ENCODE peak calls at places on chromosomes 13 and 19, in five cellular contexts. One of them, this sample, is unnamed.

GRCh38 chr13:97185291-97185690 is 36.8 kb upstream of the MBNL2 start:
- DNase-seq in breast epithelium: no peak
- DNase-seq in IMR-90: no peak
- DNase-seq in cardiac muscle cell: no peak
- DNase-seq in mesothelial cell of epicardium: no peak
- DNase-seq in this sample: no peak

GRCh38 chr13:103523853-103524252 is 457.6 kb upstream of the SLC10A2 start:
- DNase-seq in mesothelial cell of epicardium: no peak
- DNase-seq in IMR-90: no peak
- DNase-seq in breast epithelium: no peak
- DNase-seq in cardiac muscle cell: no peak
- DNase-seq in this sample: no peak

GRCh38 chr13:37409756-37410155 is 188.8 kb downstream of the POSTN start:
- DNase-seq in cardiac muscle cell: no peak
- DNase-seq in breast epithelium: no peak
- DNase-seq in mesothelial cell of epicardium: no peak
- DNase-seq in IMR-90: peak
- DNase-seq in this sample: no peak

GRCh38 chr13:40440990-40441820 is 225.2 kb downstream of the FOXO1 start:
- DNase-seq in cardiac muscle cell: peak
- DNase-seq in IMR-90: no peak
- DNase-seq in mesothelial cell of epicardium: no peak
- DNase-seq in breast epithelium: peak
- DNase-seq in this sample: no peak

GRCh38 chr19:22144394-22144793 is 52.4 kb downstream of the ZNF676 start:
- DNase-seq in mesothelial cell of epicardium: no peak
- DNase-seq in IMR-90: peak
- DNase-seq in cardiac muscle cell: peak
- DNase-seq in breast epithelium: no peak
- DNase-seq in this sample: no peak

GRCh38 chr19:33796164-33797100 is at the start of gene KCTD15:
- DNase-seq in IMR-90: peak
- DNase-seq in mesothelial cell of epicardium: peak
- DNase-seq in cardiac muscle cell: peak
- DNase-seq in breast epithelium: no peak
- DNase-seq in this sample: peak

GRCh38 chr13:20414475-20415287 is 111.0 kb downstream of the CRYL1 start:
- DNase-seq in breast epithelium: no peak
- DNase-seq in IMR-90: no peak
- DNase-seq in cardiac muscle cell: no peak
- DNase-seq in mesothelial cell of epicardium: no peak
- DNase-seq in this sample: no peak

GRCh38 chr19:40147693-40148347 is 43.4 kb upstream of the MAP3K10 start:
- DNase-seq in cardiac muscle cell: peak
- DNase-seq in mesothelial cell of epicardium: no peak
- DNase-seq in breast epithelium: no peak
- DNase-seq in IMR-90: peak
- DNase-seq in this sample: no peak

GRCh38 chr13:61029064-61029463 is 386.6 kb downstream of the PCDH20 start:
- DNase-seq in IMR-90: no peak
- DNase-seq in cardiac muscle cell: no peak
- DNase-seq in mesothelial cell of epicardium: no peak
- DNase-seq in breast epithelium: no peak
- DNase-seq in this sample: no peak

GRCh38 chr13:33723772-33724435 is 94.0 kb upstream of the RFC3 start:
- DNase-seq in breast epithelium: peak
- DNase-seq in mesothelial cell of epicardium: peak
- DNase-seq in IMR-90: peak
- DNase-seq in cardiac muscle cell: peak
- DNase-seq in this sample: peak

GRCh38 chr13:89568746-89569145 is 1778.7 kb upstream of the MIR17HG start:
- DNase-seq in breast epithelium: no peak
- DNase-seq in IMR-90: no peak
- DNase-seq in cardiac muscle cell: no peak
- DNase-seq in mesothelial cell of epicardium: no peak
- DNase-seq in this sample: no peak

GRCh38 chr13:101327844-101328243 is 88.5 kb downstream of the NALCN start:
- DNase-seq in breast epithelium: no peak
- DNase-seq in mesothelial cell of epicardium: no peak
- DNase-seq in IMR-90: peak
- DNase-seq in cardiac muscle cell: no peak
- DNase-seq in this sample: no peak

GRCh38 chr13:25836709-25837316 is 215.0 kb downstream of the SHISA2 start:
- DNase-seq in breast epithelium: no peak
- DNase-seq in IMR-90: no peak
- DNase-seq in cardiac muscle cell: no peak
- DNase-seq in mesothelial cell of epicardium: no peak
- DNase-seq in this sample: no peak

GRCh38 chr13:41547253-41548000 is 90.1 kb downstream of the RGCC start:
- DNase-seq in cardiac muscle cell: peak
- DNase-seq in mesothelial cell of epicardium: no peak
- DNase-seq in IMR-90: no peak
- DNase-seq in breast epithelium: no peak
- DNase-seq in this sample: no peak

GRCh38 chr19:6556480-6556879 is 25.7 kb downstream of the TNFSF9 start:
- DNase-seq in cardiac muscle cell: peak
- DNase-seq in mesothelial cell of epicardium: no peak
- DNase-seq in breast epithelium: no peak
- DNase-seq in IMR-90: no peak
- DNase-seq in this sample: no peak

GRCh38 chr19:51327066-51327985 is 14.6 kb downstream of the VSIG10L start:
- DNase-seq in cardiac muscle cell: peak
- DNase-seq in IMR-90: peak
- DNase-seq in breast epithelium: no peak
- DNase-seq in mesothelial cell of epicardium: no peak
- DNase-seq in this sample: no peak

GRCh38 chr19:14183741-14184395 is 22.1 kb downstream of the ADGRL1 start:
- DNase-seq in breast epithelium: no peak
- DNase-seq in cardiac muscle cell: no peak
- DNase-seq in mesothelial cell of epicardium: no peak
- DNase-seq in IMR-90: no peak
- DNase-seq in this sample: no peak

GRCh38 chr13:79946556-79946955 is 394.4 kb downstream of the SPRY2 start:
- DNase-seq in cardiac muscle cell: no peak
- DNase-seq in mesothelial cell of epicardium: no peak
- DNase-seq in IMR-90: no peak
- DNase-seq in breast epithelium: no peak
- DNase-seq in this sample: no peak

GRCh38 chr13:112955956-112956355 is 13.1 kb upstream of the MCF2L start:
- DNase-seq in IMR-90: no peak
- DNase-seq in mesothelial cell of epicardium: no peak
- DNase-seq in cardiac muscle cell: no peak
- DNase-seq in breast epithelium: no peak
- DNase-seq in this sample: no peak

GRCh38 chr19:39057615-39058014 is 25.3 kb upstream of the FBXO27 start:
- DNase-seq in cardiac muscle cell: no peak
- DNase-seq in mesothelial cell of epicardium: no peak
- DNase-seq in breast epithelium: no peak
- DNase-seq in IMR-90: no peak
- DNase-seq in this sample: no peak

GRCh38 chr19:4577020-4577782 is 17.7 kb upstream of the SEMA6B start:
- DNase-seq in mesothelial cell of epicardium: no peak
- DNase-seq in cardiac muscle cell: peak
- DNase-seq in breast epithelium: no peak
- DNase-seq in IMR-90: no peak
- DNase-seq in this sample: no peak

GRCh38 chr19:38152461-38153379 is 71.3 kb downstream of the DPF1 start:
- DNase-seq in cardiac muscle cell: peak
- DNase-seq in breast epithelium: no peak
- DNase-seq in mesothelial cell of epicardium: no peak
- DNase-seq in IMR-90: peak
- DNase-seq in this sample: no peak

GRCh38 chr19:5580116-5580515 is 12.4 kb upstream of the TINCR start:
- DNase-seq in IMR-90: no peak
- DNase-seq in breast epithelium: no peak
- DNase-seq in cardiac muscle cell: no peak
- DNase-seq in mesothelial cell of epicardium: no peak
- DNase-seq in this sample: no peak

GRCh38 chr13:52097197-52097596 is 31.7 kb downstream of the NEK5 start:
- DNase-seq in breast epithelium: no peak
- DNase-seq in cardiac muscle cell: no peak
- DNase-seq in mesothelial cell of epicardium: no peak
- DNase-seq in IMR-90: no peak
- DNase-seq in this sample: no peak
- TF ChIP-seq CTCF in breast epithelium: no peak
- TF ChIP-seq CTCF in cardiac muscle cell: no peak
- TF ChIP-seq CTCF in mesothelial cell of epicardium: no peak
- TF ChIP-seq CTCF in IMR-90: no peak
- TF ChIP-seq CTCF in this sample: no peak

DNA sequence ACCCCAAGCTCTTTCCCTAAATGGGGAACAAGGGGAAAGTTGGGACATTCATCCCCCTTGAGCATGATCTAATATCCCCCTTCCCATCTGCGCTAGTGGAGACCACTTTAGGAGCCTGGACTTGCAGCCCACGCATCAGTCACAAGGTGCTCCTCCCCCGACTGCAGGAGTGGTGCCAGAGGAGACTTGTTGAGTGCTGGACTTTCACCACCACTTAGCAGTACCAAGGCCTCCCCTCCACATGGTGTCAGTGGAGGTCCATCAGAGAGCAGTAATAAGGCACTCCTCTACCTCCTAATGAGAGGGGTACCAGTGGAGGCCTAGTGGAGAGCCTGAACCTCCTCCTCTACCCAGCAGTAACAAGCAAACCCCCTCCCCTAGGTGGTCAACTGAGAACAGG is 22.5 kb downstream of the CAB39L start:
- DNase-seq in mesothelial cell of epicardium: no peak
- DNase-seq in cardiac muscle cell: peak
- DNase-seq in IMR-90: no peak
- DNase-seq in breast epithelium: no peak
- DNase-seq in this sample: no peak
- TF ChIP-seq CTCF in mesothelial cell of epicardium: no peak
- TF ChIP-seq CTCF in cardiac muscle cell: peak
- TF ChIP-seq CTCF in IMR-90: no peak
- TF ChIP-seq CTCF in breast epithelium: no peak
- TF ChIP-seq CTCF in this sample: no peak

GRCh38 chr19:49224856-49225255 is 67.3 kb downstream of the TRPM4 start:
- DNase-seq in cardiac muscle cell: peak
- DNase-seq in IMR-90: peak
- DNase-seq in mesothelial cell of epicardium: no peak
- DNase-seq in breast epithelium: no peak
- DNase-seq in this sample: no peak
- TF ChIP-seq CTCF in cardiac muscle cell: peak
- TF ChIP-seq CTCF in IMR-90: peak
- TF ChIP-seq CTCF in mesothelial cell of epicardium: no peak
- TF ChIP-seq CTCF in breast epithelium: no peak
- TF ChIP-seq CTCF in this sample: peak

GRCh38 chr13:76741624-76742023 is 144.6 kb downstream of the KCTD12 start:
- DNase-seq in cardiac muscle cell: no peak
- DNase-seq in breast epithelium: no peak
- DNase-seq in IMR-90: peak
- DNase-seq in mesothelial cell of epicardium: no peak
- DNase-seq in this sample: no peak
- TF ChIP-seq CTCF in cardiac muscle cell: no peak
- TF ChIP-seq CTCF in breast epithelium: no peak
- TF ChIP-seq CTCF in IMR-90: no peak
- TF ChIP-seq CTCF in mesothelial cell of epicardium: no peak
- TF ChIP-seq CTCF in this sample: no peak

DNA sequence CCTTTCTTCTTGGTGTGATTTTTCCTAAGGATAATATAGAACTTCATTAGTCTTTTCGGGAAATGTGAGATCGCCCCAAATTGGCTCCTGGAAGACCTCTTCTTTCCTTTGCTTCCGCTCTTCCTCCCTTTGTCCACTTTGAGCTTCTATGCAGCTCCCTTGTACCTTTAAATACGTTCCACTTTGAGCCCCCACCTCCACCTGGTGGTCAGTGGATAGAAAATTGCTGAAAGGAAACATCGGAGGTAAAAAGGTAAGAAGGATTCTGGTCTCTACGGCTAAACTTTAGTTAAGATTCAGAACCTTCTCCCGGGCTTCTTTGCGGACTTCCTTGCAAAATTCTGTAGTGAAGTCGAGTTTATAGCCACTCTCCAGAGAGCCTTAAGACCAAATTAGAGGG is 55.0 kb upstream of the TM9SF2 start:
- DNase-seq in cardiac muscle cell: no peak
- DNase-seq in breast epithelium: no peak
- DNase-seq in mesothelial cell of epicardium: no peak
- DNase-seq in IMR-90: no peak
- DNase-seq in this sample: no peak
- TF ChIP-seq CTCF in cardiac muscle cell: no peak
- TF ChIP-seq CTCF in breast epithelium: no peak
- TF ChIP-seq CTCF in mesothelial cell of epicardium: no peak
- TF ChIP-seq CTCF in IMR-90: no peak
- TF ChIP-seq CTCF in this sample: peak

DNA sequence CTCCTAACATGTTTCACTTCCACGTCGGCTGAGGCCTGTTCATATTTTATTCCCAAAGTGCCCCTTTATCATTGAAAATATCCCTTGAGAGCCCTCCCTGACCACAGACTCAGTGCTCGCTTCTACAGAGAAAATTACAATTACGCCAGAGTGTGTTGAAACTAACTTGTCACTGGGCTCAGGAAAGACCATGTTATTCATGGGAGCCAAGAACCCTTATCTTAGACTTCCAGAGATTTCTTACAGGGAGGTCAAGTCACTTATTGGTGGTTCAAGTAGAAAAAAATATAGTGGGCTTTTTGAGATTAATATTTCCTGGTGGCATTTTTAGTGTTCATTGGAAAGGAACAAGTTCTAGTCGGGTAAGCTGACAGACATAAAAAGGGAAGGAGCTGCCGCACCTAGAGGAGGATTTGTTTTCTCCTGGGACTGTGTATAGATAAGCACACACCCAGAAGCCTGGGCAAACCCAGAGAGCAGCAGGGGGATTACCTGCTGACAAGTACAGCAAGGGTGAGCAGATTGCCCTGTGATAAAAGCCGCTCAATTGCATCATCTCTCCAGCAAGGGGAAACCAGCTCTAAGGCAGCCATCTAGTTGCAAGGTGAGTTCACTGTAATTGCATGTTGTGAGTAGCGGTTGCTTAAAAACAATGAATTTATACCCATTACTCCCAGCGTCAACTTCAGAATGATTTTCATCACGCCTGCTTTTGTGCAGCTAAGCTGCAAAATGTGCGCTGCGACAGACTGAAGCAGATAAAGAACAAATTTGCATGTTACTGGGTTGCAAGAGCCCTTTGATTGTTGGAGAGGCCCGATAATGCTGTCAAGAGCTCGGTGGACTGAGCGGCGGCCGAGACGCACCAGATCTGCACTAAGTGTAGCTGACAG is 46.2 kb downstream of the DCT start:
- DNase-seq in IMR-90: no peak
- DNase-seq in cardiac muscle cell: peak
- DNase-seq in breast epithelium: no peak
- DNase-seq in mesothelial cell of epicardium: no peak
- DNase-seq in this sample: no peak
- TF ChIP-seq CTCF in IMR-90: no peak
- TF ChIP-seq CTCF in cardiac muscle cell: no peak
- TF ChIP-seq CTCF in breast epithelium: no peak
- TF ChIP-seq CTCF in mesothelial cell of epicardium: no peak
- TF ChIP-seq CTCF in this sample: no peak

GRCh38 chr13:51435002-51435578 is 17.7 kb downstream of the INTS6 start:
- DNase-seq in cardiac muscle cell: peak
- DNase-seq in IMR-90: peak
- DNase-seq in mesothelial cell of epicardium: no peak
- DNase-seq in breast epithelium: no peak
- DNase-seq in this sample: no peak
- TF ChIP-seq CTCF in cardiac muscle cell: peak
- TF ChIP-seq CTCF in IMR-90: peak
- TF ChIP-seq CTCF in mesothelial cell of epicardium: peak
- TF ChIP-seq CTCF in breast epithelium: peak
- TF ChIP-seq CTCF in this sample: peak

GRCh38 chr19:1875646-1876493 is 9.4 kb downstream of the ABHD17A start:
- DNase-seq in IMR-90: peak
- DNase-seq in breast epithelium: peak
- DNase-seq in cardiac muscle cell: peak
- DNase-seq in mesothelial cell of epicardium: peak
- DNase-seq in this sample: peak
- TF ChIP-seq CTCF in IMR-90: no peak
- TF ChIP-seq CTCF in breast epithelium: no peak
- TF ChIP-seq CTCF in cardiac muscle cell: no peak
- TF ChIP-seq CTCF in mesothelial cell of epicardium: no peak
- TF ChIP-seq CTCF in this sample: no peak

This sample was measured in progenitor cell of endocrine pancreas.